ENCODE peak calls at places on chromosomes 13 and 19, in eight cellular contexts. A is A549, J is K562, E is GM12878, Z is IMR-90, G is H1, Y is SK-N-SH, T is HepG2. F is an unnamed sample.

GRCh38 chr13:94009696-94010095 is 469.8 kb downstream of the DCT start:
- DNase-seq in J (no peak), G (no peak), Y (no peak), Z (peak; percentile 64), E (no peak), T (no peak), A (no peak), F (no peak)

GRCh38 chr19:44883962-44884361 is 7.1 kb upstream of the TOMM40 start:
- DNase-seq in A (no peak), Y (no peak), Z (no peak), J (no peak), T (no peak), G (no peak), E (no peak), F (no peak)

GRCh38 chr19:53881482-53882390 is at the start of gene PRKCG:
- DNase-seq in E (no peak), T (peak; percentile 44), Y (peak; percentile 76), A (peak; percentile 70), Z (no peak), J (peak; percentile 68), G (peak; percentile 89), F (peak; percentile 86)

GRCh38 chr13:60411983-60412382 is 15.0 kb downstream of the TDRD3 start:
- DNase-seq in E (no peak), T (no peak), J (no peak), Z (no peak), G (no peak), A (no peak), Y (no peak), F (no peak)

GRCh38 chr19:17379221-17379631 is 2.1 kb upstream of the PLVAP start:
- DNase-seq in E (no peak), J (peak; percentile 7), A (no peak), Z (no peak), G (peak; percentile 63), Y (no peak), T (no peak), F (peak; percentile 53)

GRCh38 chr19:17835182-17836006 is 12.4 kb downstream of the JAK3 start:
- DNase-seq in T (no peak), E (no peak), Y (no peak), Z (no peak), J (no peak), G (no peak), A (no peak), F (no peak)

GRCh38 chr13:91406619-91407018 is 8.2 kb downstream of the GPC5 start:
- DNase-seq in G (peak; percentile 63), J (peak; percentile 86), T (peak; percentile 79), A (peak; percentile 2), E (no peak), Y (peak; percentile 21), Z (peak; percentile 35), F (peak; percentile 53)

GRCh38 chr19:35740423-35741215 is 1.6 kb downstream of the IGFLR1 start:
- DNase-seq in Z (peak; percentile 93), G (peak; percentile 96), E (peak; percentile 86), Y (peak; percentile 99), A (peak; percentile 100), J (peak; percentile 95), T (peak; percentile 96), F (peak; percentile 99)

GRCh38 chr19:1076951-1077350 is 10.0 kb downstream of the ARHGAP45 start:
- DNase-seq in J (no peak), A (no peak), Y (no peak), T (no peak), G (no peak), E (peak; percentile 85), Z (no peak), F (no peak)

GRCh38 chr13:94683426-94683825 is 28.9 kb downstream of the SOX21 start:
- DNase-seq in E (no peak), Z (no peak), G (no peak), J (no peak), T (no peak), Y (no peak), A (no peak), F (no peak)

GRCh38 chr13:90839061-90839460 is 508.4 kb upstream of the MIR17HG start:
- DNase-seq in A (peak; percentile 2), T (no peak), G (no peak), J (no peak), E (no peak), Z (no peak), Y (no peak), F (no peak)

GRCh38 chr13:110683203-110683883 is 22.6 kb downstream of the CARS2 start:
- DNase-seq in A (no peak), J (no peak), Z (peak; percentile 15), T (peak; percentile 52), Y (no peak), E (no peak), G (no peak), F (no peak)

GRCh38 chr19:41595890-41596280 is 19.9 kb downstream of the CEACAM21 start:
- DNase-seq in A (no peak), Z (no peak), G (no peak), T (no peak), J (no peak), E (no peak), Y (no peak), F (no peak)

GRCh38 chr19:40523322-40524047 is 53.2 kb upstream of the SHKBP1 start:
- DNase-seq in J (peak; percentile 70), T (peak; percentile 61), E (no peak), Y (peak; percentile 83), G (peak; percentile 87), A (peak; percentile 93), Z (peak; percentile 44), F (peak; percentile 87)

GRCh38 chr19:23822735-23823134 is 64.0 kb upstream of the ZNF681 start:
- DNase-seq in J (no peak), A (no peak), Y (no peak), G (no peak), E (no peak), T (no peak), Z (no peak), F (no peak)

GRCh38 chr19:42271045-42271419 is 2.0 kb downstream of the CIC start:
- DNase-seq in Z (no peak), T (no peak), A (no peak), Y (no peak), E (no peak), G (no peak), J (no peak), F (no peak)

GRCh38 chr19:2652504-2653099 is 49.9 kb downstream of the GNG7 start:
- DNase-seq in T (no peak), Y (no peak), Z (no peak), J (no peak), A (no peak), E (no peak), G (no peak), F (no peak)

GRCh38 chr19:17333611-17334413 is 843 bp downstream of the ANO8 start:
- DNase-seq in Z (peak; percentile 80), J (peak; percentile 72), A (peak; percentile 38), Y (no peak), E (peak; percentile 16), G (peak; percentile 71), T (no peak), F (peak; percentile 61)

GRCh38 chr13:48448963-48449614 is 36.2 kb upstream of the LPAR6 start:
- DNase-seq in E (no peak), T (no peak), Y (no peak), J (no peak), Z (peak; percentile 80), G (no peak), A (no peak), F (no peak)
- TF ChIP-seq USF2 in E (no peak), T (no peak), Y (no peak), J (no peak), Z (no peak), G (no peak), A (no peak), F (no peak)

GRCh38 chr19:49441210-49441959 is at the start of gene SLC17A7:
- DNase-seq in J (peak; percentile 88), T (no peak), G (peak; percentile 82), A (peak; percentile 91), Y (peak; percentile 85), E (no peak), Z (no peak), F (peak; percentile 85)

GRCh38 chr19:49442354-49442753 is 1.0 kb upstream of the SLC17A7 start:
- DNase-seq in Y (no peak), T (no peak), A (peak; percentile 67), E (no peak), J (no peak), Z (no peak), G (no peak), F (peak; percentile 67)

GRCh38 chr19:49443366-49444099 is 2.2 kb upstream of the SLC17A7 start:
- DNase-seq in Z (peak; percentile 92), A (peak; percentile 94), Y (peak; percentile 91), J (peak; percentile 71), T (peak; percentile 88), E (peak; percentile 80), G (peak; percentile 98), F (peak; percentile 97)

GRCh38 chr19:49441960-49442350 is 628 bp upstream of the SLC17A7 start:
- DNase-seq in A (no peak), E (no peak), T (no peak), Z (no peak), G (no peak), Y (peak; percentile 10), J (no peak), F (no peak)

DNA sequence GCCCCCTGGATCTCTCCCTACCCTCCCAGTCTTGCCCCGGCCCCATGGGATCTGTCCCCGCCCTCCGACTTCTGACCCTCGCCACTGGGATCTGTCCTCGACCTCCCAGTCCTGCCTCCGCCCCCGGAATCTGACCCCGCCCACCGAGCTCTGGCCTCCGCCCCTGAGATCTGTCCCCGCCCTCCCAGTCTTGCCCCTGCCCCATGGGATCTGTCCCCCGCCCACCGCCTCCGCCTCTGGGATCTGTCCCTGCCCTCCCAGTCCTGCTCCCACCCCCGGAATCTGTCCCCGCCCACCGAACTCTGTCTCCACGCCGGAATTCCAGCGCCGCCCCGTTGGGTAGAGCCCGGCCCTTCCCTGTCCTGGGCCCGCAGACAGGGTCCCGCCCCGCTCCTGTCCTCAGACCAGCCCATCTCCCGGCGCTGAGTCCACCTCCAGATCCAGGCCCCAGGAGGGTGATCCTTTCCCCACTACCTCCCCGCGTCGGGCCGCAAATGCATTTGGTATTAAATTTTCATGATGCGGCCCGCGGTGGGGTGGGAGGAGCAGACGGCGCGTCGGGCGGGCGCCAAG is 1.6 kb upstream of the SLC17A7 start:
- DNase-seq in T (peak; percentile 86), A (peak; percentile 96), G (peak; percentile 100), Y (peak; percentile 91), E (no peak), J (peak; percentile 87), Z (peak; percentile 73), F (peak; percentile 100)
- TF ChIP-seq USF2 in T (no peak), A (no peak), G (no peak), Y (no peak), E (no peak), J (no peak), Z (no peak), F (no peak)

DNA sequence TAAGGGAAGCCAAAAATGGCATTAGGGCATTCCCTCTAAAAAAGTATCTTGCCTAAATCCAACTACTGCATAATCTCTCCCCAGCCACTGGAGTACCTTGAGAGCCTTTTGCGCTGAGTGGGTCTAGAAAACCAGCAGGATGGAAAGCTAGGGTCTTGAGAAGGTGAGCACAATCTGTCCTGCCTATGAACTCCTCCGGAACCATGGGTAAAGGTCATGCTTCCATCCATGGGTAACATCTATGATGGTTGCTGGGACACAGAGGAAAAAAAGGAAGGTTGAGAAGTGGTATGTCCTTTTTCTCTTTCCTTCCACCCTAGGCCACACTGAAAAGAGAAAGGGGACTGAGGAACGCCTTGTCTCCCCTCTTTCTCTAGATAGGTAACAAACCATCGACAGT is 52.4 kb downstream of the ZNF676 start:
- DNase-seq in Y (peak; percentile 4), A (no peak), J (peak; percentile 9), Z (peak; percentile 10), G (peak; percentile 41), E (no peak), T (no peak), F (no peak)
- TF ChIP-seq USF2 in Y (no peak), A (no peak), J (no peak), Z (no peak), G (no peak), E (no peak), T (no peak), F (no peak)

GRCh38 chr13:31043891-31044657 is 111.6 kb downstream of the TEX26 start:
- DNase-seq in T (peak; percentile 57), E (peak; percentile 56), A (peak; percentile 48), Y (peak; percentile 83), Z (peak; percentile 81), J (peak; percentile 75), G (peak; percentile 88), F (peak; percentile 86)
- TF ChIP-seq USF2 in T (no peak), E (no peak), A (no peak), Y (no peak), Z (no peak), J (no peak), G (no peak), F (peak; percentile 17)